ENCODE peak calls at places on chromosomes 3 and 15, in six cellular contexts. L is NCI-H1417 treated with DMSO at 0.1 percent for 48 hours, M is activated gamma-delta T cell treated with Interleukin-2 at 50 U/mL for 16 hours, D is NCI-H1092, Q is OCI-M1, Z is astrocyte. O is an unnamed sample.

GRCh38 chr3:187064210-187065115 is 74.8 kb downstream of the RPL39L start:
- DNase-seq in Z (no peak), M (no peak), D (no peak), L (no peak), Q (peak; percentile 17), O (peak; percentile 53)

GRCh38 chr3:158486200-158486599 is 84.8 kb upstream of the MLF1 start:
- DNase-seq in Q (peak; percentile 18), D (no peak), M (no peak), Z (no peak), L (no peak), O (no peak)

GRCh38 chr3:127337911-127338531 is 50.2 kb upstream of the PRR20G start:
- DNase-seq in D (no peak), Z (no peak), Q (no peak), M (no peak), L (no peak), O (no peak)

GRCh38 chr3:183699238-183699947 is 1.8 kb downstream of the YEATS2 start:
- DNase-seq in D (no peak), L (no peak), Z (no peak), M (no peak), Q (no peak), O (no peak)

GRCh38 chr15:96585634-96586386 is 255.3 kb downstream of the NR2F2 start:
- DNase-seq in Q (peak; percentile 45), M (no peak), D (no peak), Z (no peak), L (no peak), O (peak; percentile 31)

GRCh38 chr3:42149537-42150426 is 58.6 kb downstream of the TRAK1 start:
- DNase-seq in D (no peak), M (no peak), Q (no peak), L (no peak), Z (no peak), O (no peak)

GRCh38 chr15:74855857-74856256 is 12.9 kb upstream of the ULK3 start:
- DNase-seq in L (no peak), D (no peak), Q (no peak), M (no peak), Z (no peak), O (no peak)

GRCh38 chr3:124976378-124976777 is 41.8 kb upstream of the MUC13 start:
- DNase-seq in Q (no peak), D (no peak), Z (no peak), M (no peak), L (no peak), O (no peak)

GRCh38 chr15:40150163-40150925 is 10.5 kb upstream of the BUB1B start:
- DNase-seq in L (no peak), Q (peak; percentile 45), M (no peak), D (peak; percentile 52), Z (peak; percentile 53), O (peak; percentile 47)

GRCh38 chr3:44048196-44048924 is 193.3 kb upstream of the TOPAZ1 start:
- DNase-seq in M (no peak), Z (peak; percentile 58), Q (no peak), D (no peak), L (no peak), O (no peak)

GRCh38 chr3:192867645-192868044 is 50.0 kb downstream of the MB21D2 start:
- DNase-seq in M (no peak), Z (peak; percentile 52), D (no peak), Q (no peak), L (no peak), O (no peak)

GRCh38 chr15:60372223-60372622 is 25.6 kb downstream of the ANXA2 start:
- DNase-seq in Z (no peak), D (no peak), Q (no peak), M (no peak), L (no peak), O (no peak)

O was measured in fibroblast of mammary gland.